ENCODE peak calls at places on chromosomes 6 and 20, in six cellular contexts. T, L, D, V, R and F are unnamed samples.

GRCh38 chr20:34982270-34983088 is 26.8 kb downstream of the MYH7B start:
- DNase-seq in T (no peak), L (no peak), D (no peak), V (no peak), R (no peak), F (no peak)

GRCh38 chr6:142523485-142523884 is 221.7 kb downstream of the ADGRG6 start:
- DNase-seq in T (no peak), L (no peak), D (peak), V (no peak), R (no peak), F (no peak)

GRCh38 chr6:29726795-29727194 is 3.6 kb downstream of the HLA-F start:
- DNase-seq in T (no peak), L (no peak), D (no peak), V (no peak), R (no peak), F (no peak)

GRCh38 chr6:11277275-11278206 is 45.1 kb upstream of the NEDD9 start:
- DNase-seq in T (peak), L (no peak), D (peak), V (no peak), R (no peak), F (no peak)

GRCh38 chr6:105592329-105592728 is 189.4 kb upstream of the PREP start:
- DNase-seq in T (no peak), L (no peak), D (peak), V (no peak), R (no peak), F (no peak)

GRCh38 chr6:142373268-142374089 is 71.7 kb downstream of the ADGRG6 start:
- DNase-seq in T (no peak), L (no peak), D (peak), V (no peak), R (no peak), F (no peak)

GRCh38 chr6:145148392-145149175 is 586.7 kb downstream of the EPM2A start:
- DNase-seq in T (peak), L (peak), D (peak), V (no peak), R (no peak), F (no peak)

GRCh38 chr6:107205062-107205461 is 89.7 kb upstream of the BEND3 start:
- DNase-seq in T (no peak), L (no peak), D (no peak), V (no peak), R (no peak), F (no peak)

GRCh38 chr6:122033564-122034181 is 365.8 kb upstream of the HSF2 start:
- DNase-seq in T (no peak), L (peak), D (peak), V (no peak), R (no peak), F (no peak)

GRCh38 chr20:51022227-51022802 is 592 bp downstream of the KCNG1 start:
- DNase-seq in T (no peak), L (no peak), D (peak), V (no peak), R (no peak), F (no peak)

GRCh38 chr20:17823382-17824144 is 123.8 kb downstream of the BANF2 start:
- DNase-seq in T (no peak), L (no peak), D (no peak), V (no peak), R (no peak), F (no peak)

GRCh38 chr20:25037288-25038102 is 20.4 kb downstream of the ACSS1 start:
- DNase-seq in T (no peak), L (peak), D (no peak), V (no peak), R (no peak), F (no peak)

GRCh38 chr6:148432405-148433195 is 90.0 kb downstream of the SASH1 start:
- DNase-seq in T (no peak), L (no peak), D (no peak), V (no peak), R (no peak), F (no peak)

GRCh38 chr6:35072051-35072697 is 69.0 kb downstream of the TCP11 start:
- DNase-seq in T (no peak), L (no peak), D (no peak), V (no peak), R (no peak), F (no peak)

GRCh38 chr6:71527831-71528377 is 239.3 kb downstream of the OGFRL1 start:
- DNase-seq in T (no peak), L (no peak), D (no peak), V (no peak), R (no peak), F (no peak)

GRCh38 chr6:11536795-11537194 is 754 bp upstream of the TMEM170B start:
- DNase-seq in T (no peak), L (no peak), D (no peak), V (no peak), R (no peak), F (no peak)

GRCh38 chr6:17417817-17418216 is 24.4 kb downstream of the CAP2 start:
- DNase-seq in T (no peak), L (peak), D (peak), V (no peak), R (no peak), F (no peak)

GRCh38 chr6:125231133-125231532 is 70.6 kb downstream of the HDDC2 start:
- DNase-seq in T (no peak), L (no peak), D (no peak), V (no peak), R (no peak), F (no peak)

GRCh38 chr20:63185215-63185796 is 30.6 kb downstream of the YTHDF1 start:
- DNase-seq in T (no peak), L (no peak), D (no peak), V (no peak), R (no peak), F (no peak)

GRCh38 chr6:28673800-28674671 is 148.4 kb downstream of the GPX5 start:
- DNase-seq in T (no peak), L (peak), D (peak), V (peak), R (no peak), F (no peak)

GRCh38 chr6:158815915-158816314 is 3.3 kb downstream of the EZR start:
- DNase-seq in T (no peak), L (no peak), D (no peak), V (no peak), R (no peak), F (no peak)

GRCh38 chr6:35586542-35586941 is 73.8 kb upstream of the TULP1 start:
- DNase-seq in T (no peak), L (no peak), D (no peak), V (no peak), R (no peak), F (no peak)

GRCh38 chr20:41356951-41357350 is 9.7 kb downstream of the EMILIN3 start:
- DNase-seq in T (no peak), L (no peak), D (no peak), V (no peak), R (no peak), F (no peak)

GRCh38 chr6:32192608-32193039 is at the start of gene GPSM3:
- DNase-seq in T (no peak), L (no peak), D (peak), V (no peak), R (peak), F (peak)